ENCODE peak calls at places on chromosomes 12 and 14, in six cellular contexts. W is GM12878, T is transverse colon, Q is SK-N-SH, J is upper lobe of left lung, Z is ovary. V is an unnamed sample.

GRCh38 chr12:49827351-49828099 is 688 bp downstream of the NCKAP5L start:
- DNase-seq in Q (peak), J (peak), Z (peak), T (peak), W (no peak), V (peak)

GRCh38 chr12:53795927-53796326 is 44.1 kb upstream of the CISTR start:
- DNase-seq in Z (no peak), W (no peak), J (no peak), T (no peak), Q (no peak), V (no peak)

GRCh38 chr12:84996759-84997158 is 39.3 kb downstream of the TSPAN19 start:
- DNase-seq in Q (no peak), Z (no peak), W (no peak), J (no peak), T (no peak), V (no peak)

GRCh38 chr12:12467222-12467621 is 95.4 kb downstream of the DUSP16 start:
- DNase-seq in Z (no peak), T (no peak), W (no peak), J (no peak), Q (no peak), V (no peak)

GRCh38 chr12:24364921-24365320 is 415.5 kb upstream of the SOX5 start:
- DNase-seq in Z (no peak), J (no peak), T (no peak), W (no peak), Q (no peak), V (no peak)

GRCh38 chr12:50101663-50102062 is 2.1 kb upstream of the GPD1 start:
- DNase-seq in W (no peak), Z (no peak), Q (peak), T (no peak), J (no peak), V (no peak)

GRCh38 chr12:43807361-43807760 is 1.2 kb upstream of the TWF1 start:
- DNase-seq in W (no peak), T (no peak), Q (no peak), Z (no peak), J (no peak), V (no peak)

GRCh38 chr12:117024961-117025480 is 74.2 kb downstream of the TESC start:
- DNase-seq in Q (no peak), Z (no peak), T (no peak), J (no peak), W (no peak), V (no peak)

GRCh38 chr12:2003676-2004112 is 563 bp downstream of the DCP1B start:
- DNase-seq in T (no peak), Z (no peak), Q (no peak), W (no peak), J (no peak), V (peak)

GRCh38 chr12:111454311-111454710 is 48.6 kb downstream of the SH2B3 start:
- DNase-seq in W (no peak), T (no peak), J (no peak), Q (no peak), Z (no peak), V (no peak)

GRCh38 chr14:67240168-67240932 is 885 bp upstream of the PALS1 start:
- DNase-seq in W (no peak), J (peak), T (peak), Z (peak), Q (peak), V (no peak)

GRCh38 chr12:41917827-41918445 is 226.7 kb downstream of the GXYLT1 start:
- DNase-seq in W (no peak), T (no peak), J (no peak), Z (no peak), Q (no peak), V (no peak)

GRCh38 chr12:113903381-113903863 is 62.7 kb downstream of the RBM19 start:
- DNase-seq in W (peak), Q (no peak), Z (no peak), T (no peak), J (no peak), V (no peak)

GRCh38 chr14:71396050-71396677 is 488.9 kb downstream of the PCNX1 start:
- DNase-seq in J (no peak), T (no peak), W (no peak), Z (no peak), Q (no peak), V (no peak)

GRCh38 chr14:66610154-66610563 is 102.2 kb downstream of the GPHN start:
- DNase-seq in J (no peak), Q (no peak), Z (no peak), W (no peak), T (no peak), V (no peak)

GRCh38 chr14:58430156-58430555 is 2.6 kb downstream of the KIAA0586 start:
- DNase-seq in Q (no peak), T (no peak), W (no peak), J (no peak), Z (no peak), V (no peak)

GRCh38 chr12:22684526-22685118 is 59.7 kb downstream of the ETNK1 start:
- DNase-seq in Q (peak), W (peak), Z (no peak), T (no peak), J (no peak), V (no peak)

GRCh38 chr14:70884595-70885342 is 22.5 kb upstream of the PCNX1 start:
- DNase-seq in Z (no peak), Q (no peak), J (no peak), T (no peak), W (no peak), V (no peak)

GRCh38 chr12:54341901-54342300 is 17.0 kb downstream of the COPZ1 start:
- DNase-seq in T (no peak), J (no peak), Q (no peak), Z (no peak), W (no peak), V (no peak)

GRCh38 chr12:46404225-46404631 is 31.7 kb upstream of the SLC38A2 start:
- DNase-seq in Q (no peak), W (no peak), J (no peak), Z (no peak), T (no peak), V (no peak)

GRCh38 chr12:45483571-45483970 is 245.9 kb upstream of the ARID2 start:
- DNase-seq in W (no peak), Z (peak), J (no peak), T (no peak), Q (no peak), V (no peak)

GRCh38 chr14:103628221-103628683 is 759 bp upstream of the KLC1 start:
- DNase-seq in Q (peak), Z (peak), J (peak), W (no peak), T (peak), V (peak)

GRCh38 chr14:75176142-75176820 is at the start of gene TMED10:
- DNase-seq in T (peak), Z (peak), Q (peak), J (peak), W (no peak), V (peak)
- TF ChIP-seq EP300 in T (no peak), Z (peak), Q (no peak), J (no peak), W (peak), V (peak)

GRCh38 chr14:74394549-74394948 is 31.5 kb downstream of the SYNDIG1L start:
- DNase-seq in T (no peak), W (no peak), J (no peak), Q (no peak), Z (no peak), V (no peak)
- TF ChIP-seq EP300 in T (no peak), W (no peak), J (no peak), Q (no peak), Z (no peak), V (no peak)

GRCh38 chr12:39348941-39349626 is 93.8 kb downstream of the KIF21A start:
- DNase-seq in W (no peak), Q (no peak), Z (no peak), T (no peak), J (no peak), V (no peak)
- TF ChIP-seq EP300 in W (no peak), Q (no peak), Z (no peak), T (no peak), J (no peak), V (no peak)

GRCh38 chr12:124992874-124993567 is 424 bp upstream of the BRI3BP start:
- DNase-seq in Z (no peak), T (peak), Q (peak), J (no peak), W (peak), V (no peak)
- TF ChIP-seq EP300 in Z (no peak), T (no peak), Q (no peak), J (no peak), W (no peak), V (no peak)

V was measured in tibial nerve.